ENCODE peak calls at places on chromosomes 6 and 20, in six cellular contexts. One of them, this sample, is unnamed.
A peak's percentile ranks its signal among the peaks of the same experiment; 100 is the strongest.

GRCh38 chr20:44041001-44041400 is 126.3 kb downstream of the TOX2 start:
- DNase-seq in AG10803: no peak
- DNase-seq in endodermal cell: no peak
- DNase-seq in HCT116: no peak
- DNase-seq in heart left ventricle: peak; percentile 12
- DNase-seq in cardiac fibroblast: no peak
- DNase-seq in this sample: peak; percentile 70

GRCh38 chr6:88124925-88125557 is 41.1 kb downstream of the CNR1 start:
- DNase-seq in AG10803: no peak
- DNase-seq in endodermal cell: no peak
- DNase-seq in HCT116: no peak
- DNase-seq in heart left ventricle: no peak
- DNase-seq in cardiac fibroblast: peak; percentile 28
- DNase-seq in this sample: no peak

GRCh38 chr6:83417880-83418663 is 12.8 kb downstream of the ME1 start:
- DNase-seq in AG10803: peak; percentile 67
- DNase-seq in endodermal cell: peak; percentile 46
- DNase-seq in HCT116: peak; percentile 35
- DNase-seq in heart left ventricle: no peak
- DNase-seq in cardiac fibroblast: peak; percentile 80
- DNase-seq in this sample: no peak

GRCh38 chr20:63290677-63291472 is 2.1 kb upstream of the COL20A1 start:
- DNase-seq in AG10803: peak; percentile 29
- DNase-seq in endodermal cell: peak; percentile 94
- DNase-seq in HCT116: peak; percentile 13
- DNase-seq in heart left ventricle: no peak
- DNase-seq in cardiac fibroblast: peak; percentile 34
- DNase-seq in this sample: no peak

GRCh38 chr6:90677440-90677839 is 90.6 kb upstream of the MAP3K7 start:
- DNase-seq in AG10803: no peak
- DNase-seq in endodermal cell: no peak
- DNase-seq in HCT116: no peak
- DNase-seq in heart left ventricle: no peak
- DNase-seq in cardiac fibroblast: no peak
- DNase-seq in this sample: no peak

GRCh38 chr6:30557683-30557981 is 537 bp downstream of the PRR3 start:
- DNase-seq in AG10803: no peak
- DNase-seq in endodermal cell: no peak
- DNase-seq in HCT116: peak; percentile 24
- DNase-seq in heart left ventricle: no peak
- DNase-seq in cardiac fibroblast: no peak
- DNase-seq in this sample: peak; percentile 36

GRCh38 chr20:53335509-53335908 is 258.1 kb downstream of the ZNF217 start:
- DNase-seq in AG10803: no peak
- DNase-seq in endodermal cell: no peak
- DNase-seq in HCT116: no peak
- DNase-seq in heart left ventricle: no peak
- DNase-seq in cardiac fibroblast: no peak
- DNase-seq in this sample: no peak

GRCh38 chr6:19569563-19569962 is 267.6 kb upstream of the ID4 start:
- DNase-seq in AG10803: no peak
- DNase-seq in endodermal cell: no peak
- DNase-seq in HCT116: no peak
- DNase-seq in heart left ventricle: no peak
- DNase-seq in cardiac fibroblast: no peak
- DNase-seq in this sample: no peak

GRCh38 chr20:49989234-49990065 is 6.7 kb downstream of the SNAI1 start:
- DNase-seq in AG10803: peak; percentile 93
- DNase-seq in endodermal cell: peak; percentile 77
- DNase-seq in HCT116: no peak
- DNase-seq in heart left ventricle: peak; percentile 77
- DNase-seq in cardiac fibroblast: peak; percentile 95
- DNase-seq in this sample: peak; percentile 59

GRCh38 chr20:43849496-43850197 is 65.0 kb upstream of the TOX2 start:
- DNase-seq in AG10803: peak; percentile 28
- DNase-seq in endodermal cell: no peak
- DNase-seq in HCT116: no peak
- DNase-seq in heart left ventricle: no peak
- DNase-seq in cardiac fibroblast: peak; percentile 61
- DNase-seq in this sample: peak; percentile 68

GRCh38 chr6:37365791-37366190 is 12.0 kb downstream of the RNF8 start:
- DNase-seq in AG10803: peak; percentile 17
- DNase-seq in endodermal cell: no peak
- DNase-seq in HCT116: no peak
- DNase-seq in heart left ventricle: no peak
- DNase-seq in cardiac fibroblast: peak; percentile 57
- DNase-seq in this sample: no peak
- TF ChIP-seq CTCF in AG10803: peak; percentile 35
- TF ChIP-seq CTCF in endodermal cell: peak; percentile 20
- TF ChIP-seq CTCF in HCT116: peak; percentile 20
- TF ChIP-seq CTCF in heart left ventricle: peak; percentile 53
- TF ChIP-seq CTCF in cardiac fibroblast: peak; percentile 33
- TF ChIP-seq CTCF in this sample: no peak

GRCh38 chr6:28542440-28543293 is 17.0 kb downstream of the GPX5 start:
- DNase-seq in AG10803: peak; percentile 82
- DNase-seq in endodermal cell: peak; percentile 97
- DNase-seq in HCT116: peak; percentile 90
- DNase-seq in heart left ventricle: no peak
- DNase-seq in cardiac fibroblast: peak; percentile 93
- DNase-seq in this sample: no peak

GRCh38 chr6:28541996-28542395 is 16.3 kb downstream of the GPX5 start:
- DNase-seq in AG10803: no peak
- DNase-seq in endodermal cell: no peak
- DNase-seq in HCT116: no peak
- DNase-seq in heart left ventricle: no peak
- DNase-seq in cardiac fibroblast: no peak
- DNase-seq in this sample: no peak

GRCh38 chr6:28545955-28546354 is 20.3 kb downstream of the GPX5 start:
- DNase-seq in AG10803: no peak
- DNase-seq in endodermal cell: no peak
- DNase-seq in HCT116: no peak
- DNase-seq in heart left ventricle: no peak
- DNase-seq in cardiac fibroblast: no peak
- DNase-seq in this sample: no peak

GRCh38 chr6:28543671-28544131 is 18.0 kb downstream of the GPX5 start:
- DNase-seq in AG10803: no peak
- DNase-seq in endodermal cell: peak; percentile 74
- DNase-seq in HCT116: no peak
- DNase-seq in heart left ventricle: no peak
- DNase-seq in cardiac fibroblast: peak; percentile 6
- DNase-seq in this sample: no peak

GRCh38 chr6:28544211-28544610 is 18.5 kb downstream of the GPX5 start:
- DNase-seq in AG10803: no peak
- DNase-seq in endodermal cell: peak; percentile 61
- DNase-seq in HCT116: no peak
- DNase-seq in heart left ventricle: no peak
- DNase-seq in cardiac fibroblast: no peak
- DNase-seq in this sample: no peak
- H3K4me3 ChIP-seq in AG10803: peak overlapping the region; percentile 11
- H3K4me3 ChIP-seq in endodermal cell: peak overlapping the region; percentile 80
- H3K4me3 ChIP-seq in HCT116: no peak overlapping the region
- H3K4me3 ChIP-seq in heart left ventricle: peak overlapping the region; percentile 2
- H3K4me3 ChIP-seq in cardiac fibroblast: peak overlapping the region; percentile 32
- H3K4me3 ChIP-seq in this sample: no peak overlapping the region

DNA sequence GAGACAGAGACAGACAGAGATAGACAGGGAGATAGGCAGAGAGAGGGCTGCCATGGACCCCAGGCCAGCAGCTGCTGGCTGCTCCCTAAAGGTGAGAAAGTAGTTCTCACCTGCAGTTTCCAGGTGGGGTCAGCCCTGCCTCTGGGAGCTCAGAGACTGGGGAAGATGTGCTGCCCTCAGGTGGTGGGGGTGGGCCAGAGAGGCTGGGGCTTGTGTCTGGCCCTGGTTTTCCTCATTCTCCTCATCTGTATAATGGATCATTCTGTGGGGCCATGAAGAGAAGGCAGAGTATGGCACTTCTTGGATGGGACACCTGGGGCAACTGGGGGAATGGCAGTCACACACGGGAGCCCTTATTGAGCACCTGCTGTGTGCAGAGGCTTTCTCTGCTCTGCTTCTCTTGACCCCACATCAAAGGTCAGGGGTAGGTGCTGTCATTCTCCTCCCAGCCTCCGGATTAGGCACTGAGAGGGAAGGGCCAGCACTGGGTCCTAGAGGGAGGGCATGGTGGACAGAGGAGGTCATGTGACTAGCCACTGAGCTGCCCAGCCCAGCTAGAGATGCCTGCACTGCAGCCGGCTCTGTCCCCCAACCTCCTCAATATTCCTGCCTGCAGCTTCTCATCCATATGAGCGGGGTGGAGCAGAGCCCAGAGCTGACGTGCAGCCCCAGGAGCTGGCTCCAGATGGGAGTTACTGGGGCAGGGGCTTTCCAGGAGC is 4.1 kb downstream of the ANGPT4 start:
- DNase-seq in AG10803: no peak
- DNase-seq in endodermal cell: peak; percentile 76
- DNase-seq in HCT116: peak; percentile 4
- DNase-seq in heart left ventricle: no peak
- DNase-seq in cardiac fibroblast: no peak
- DNase-seq in this sample: peak; percentile 57
- TF ChIP-seq CTCF in AG10803: no peak
- TF ChIP-seq CTCF in endodermal cell: peak; percentile 63
- TF ChIP-seq CTCF in HCT116: peak; percentile 22
- TF ChIP-seq CTCF in heart left ventricle: no peak
- TF ChIP-seq CTCF in cardiac fibroblast: no peak
- TF ChIP-seq CTCF in this sample: no peak

GRCh38 chr6:5333653-5334052 is 72.3 kb downstream of the FARS2 start:
- DNase-seq in AG10803: peak; percentile 69
- DNase-seq in endodermal cell: no peak
- DNase-seq in HCT116: no peak
- DNase-seq in heart left ventricle: no peak
- DNase-seq in cardiac fibroblast: peak; percentile 30
- DNase-seq in this sample: no peak

GRCh38 chr6:5323979-5324378 is 62.7 kb downstream of the FARS2 start:
- DNase-seq in AG10803: no peak
- DNase-seq in endodermal cell: no peak
- DNase-seq in HCT116: no peak
- DNase-seq in heart left ventricle: no peak
- DNase-seq in cardiac fibroblast: no peak
- DNase-seq in this sample: no peak

GRCh38 chr6:5331860-5332442 is 70.6 kb downstream of the FARS2 start:
- DNase-seq in AG10803: no peak
- DNase-seq in endodermal cell: no peak
- DNase-seq in HCT116: no peak
- DNase-seq in heart left ventricle: no peak
- DNase-seq in cardiac fibroblast: no peak
- DNase-seq in this sample: no peak

GRCh38 chr6:5325173-5325572 is 63.9 kb downstream of the FARS2 start:
- DNase-seq in AG10803: no peak
- DNase-seq in endodermal cell: no peak
- DNase-seq in HCT116: no peak
- DNase-seq in heart left ventricle: no peak
- DNase-seq in cardiac fibroblast: no peak
- DNase-seq in this sample: no peak

GRCh38 chr6:5328800-5329199 is 67.5 kb downstream of the FARS2 start:
- DNase-seq in AG10803: no peak
- DNase-seq in endodermal cell: no peak
- DNase-seq in HCT116: no peak
- DNase-seq in heart left ventricle: no peak
- DNase-seq in cardiac fibroblast: no peak
- DNase-seq in this sample: no peak
- H3K4me3 ChIP-seq in AG10803: no peak overlapping the region
- H3K4me3 ChIP-seq in endodermal cell: no peak overlapping the region
- H3K4me3 ChIP-seq in HCT116: no peak overlapping the region
- H3K4me3 ChIP-seq in heart left ventricle: no peak overlapping the region
- H3K4me3 ChIP-seq in cardiac fibroblast: no peak overlapping the region
- H3K4me3 ChIP-seq in this sample: no peak overlapping the region

GRCh38 chr20:16404171-16404570 is 169.1 kb downstream of the KIF16B start:
- DNase-seq in AG10803: no peak
- DNase-seq in endodermal cell: no peak
- DNase-seq in HCT116: no peak
- DNase-seq in heart left ventricle: no peak
- DNase-seq in cardiac fibroblast: no peak
- DNase-seq in this sample: no peak
- TF ChIP-seq CTCF in AG10803: no peak
- TF ChIP-seq CTCF in endodermal cell: peak; percentile 56
- TF ChIP-seq CTCF in HCT116: no peak
- TF ChIP-seq CTCF in heart left ventricle: no peak
- TF ChIP-seq CTCF in cardiac fibroblast: no peak
- TF ChIP-seq CTCF in this sample: no peak

This sample was measured in lower leg skin.